ENCODE peak calls at places on chromosomes 13 and 19, in six cellular contexts. T is right cardiac atrium; S is heart right ventricle; M is CD8-positive, alpha-beta memory T cell; K is kidney epithelial cell; L is lung. X is an unnamed sample. For H3K27me3, the result is how much of the 10 kb centered on the place peaks cover.

GRCh38 chr13:47117268-47117667 is 220.4 kb upstream of the HTR2A start:
- DNase-seq in M (no peak), S (no peak), L (no peak), T (no peak), K (peak), X (no peak)

GRCh38 chr13:24068472-24068871 is 92.0 kb upstream of the SPATA13 start:
- DNase-seq in L (no peak), T (no peak), S (no peak), M (no peak), K (no peak), X (no peak)

GRCh38 chr19:24029941-24030636 is 56.9 kb upstream of the ZNF254 start:
- DNase-seq in S (no peak), M (no peak), L (no peak), K (no peak), T (no peak), X (peak)

GRCh38 chr13:24723206-24723605 is 40.8 kb upstream of the RNF17 start:
- DNase-seq in L (no peak), T (no peak), K (no peak), M (no peak), S (no peak), X (no peak)

GRCh38 chr19:54492568-54492967 is 10.1 kb upstream of the LAIR2 start:
- DNase-seq in S (no peak), K (no peak), T (no peak), L (no peak), M (no peak), X (no peak)

GRCh38 chr13:77544365-77544764 is 8.9 kb downstream of the SCEL start:
- DNase-seq in T (peak), K (no peak), M (no peak), S (peak), L (peak), X (no peak)

GRCh38 chr13:95298971-95299627 is 2.2 kb downstream of the ABCC4 start:
- DNase-seq in S (no peak), K (peak), T (no peak), L (no peak), M (no peak), X (no peak)

GRCh38 chr13:107185889-107186288 is 618.0 kb upstream of the ARGLU1 start:
- DNase-seq in L (no peak), K (peak), M (no peak), S (no peak), T (no peak), X (no peak)

GRCh38 chr19:17244618-17245534 is 843 bp downstream of the NR2F6 start:
- DNase-seq in M (no peak), L (no peak), K (no peak), T (peak), S (peak), X (peak)

GRCh38 chr19:4233282-4233853 is 4.0 kb downstream of the EBI3 start:
- DNase-seq in L (peak), T (peak), M (peak), S (peak), K (no peak), X (peak)

GRCh38 chr13:80923907-80924306 is 583.0 kb upstream of the SPRY2 start:
- DNase-seq in L (no peak), T (no peak), M (no peak), S (no peak), K (no peak), X (no peak)

GRCh38 chr13:74280795-74281490 is 146.7 kb upstream of the KLF12 start:
- DNase-seq in S (no peak), K (no peak), M (no peak), T (no peak), L (no peak), X (no peak)

GRCh38 chr13:98570929-98571372 is 6.0 kb downstream of the STK24 start:
- DNase-seq in S (no peak), T (no peak), M (peak), K (peak), L (peak), X (no peak)

GRCh38 chr19:29620931-29621351 is 14.9 kb downstream of the POP4 start:
- DNase-seq in K (no peak), M (peak), S (no peak), T (no peak), L (no peak), X (peak)

GRCh38 chr13:44068169-44068568 is 188.5 kb downstream of the LACC1 start:
- DNase-seq in M (no peak), T (no peak), K (no peak), S (no peak), L (no peak), X (no peak)

GRCh38 chr19:36103842-36104552 is 6.9 kb upstream of the OVOL3 start:
- DNase-seq in T (no peak), S (no peak), L (no peak), M (no peak), K (no peak), X (no peak)

GRCh38 chr13:64928704-64929499 is 2301.2 kb downstream of the PCDH9 start:
- DNase-seq in M (no peak), L (no peak), S (no peak), K (peak), T (no peak), X (no peak)

GRCh38 chr13:113742000-113742441 is 17.0 kb upstream of the TMEM255B start:
- DNase-seq in M (peak), T (peak), L (peak), S (no peak), K (peak), X (peak)

GRCh38 chr13:31334994-31335549 is 135.3 kb downstream of the B3GLCT start:
- DNase-seq in T (no peak), K (no peak), L (no peak), S (no peak), M (no peak), X (no peak)

GRCh38 chr13:101985321-101985720 is 416.5 kb downstream of the FGF14 start:
- DNase-seq in K (no peak), L (no peak), S (no peak), M (no peak), T (no peak), X (no peak)

GRCh38 chr13:20489185-20489820 is 36.4 kb downstream of the CRYL1 start:
- DNase-seq in S (no peak), L (no peak), K (no peak), M (no peak), T (no peak), X (no peak)

GRCh38 chr13:25217023-25217909 is 45.2 kb upstream of the AMER2 start:
- DNase-seq in S (no peak), K (peak), M (no peak), L (no peak), T (no peak), X (no peak)

GRCh38 chr13:33115274-33115673 is 99.1 kb downstream of the KL start:
- DNase-seq in L (no peak), M (no peak), T (no peak), K (no peak), S (no peak), X (no peak)

DNA sequence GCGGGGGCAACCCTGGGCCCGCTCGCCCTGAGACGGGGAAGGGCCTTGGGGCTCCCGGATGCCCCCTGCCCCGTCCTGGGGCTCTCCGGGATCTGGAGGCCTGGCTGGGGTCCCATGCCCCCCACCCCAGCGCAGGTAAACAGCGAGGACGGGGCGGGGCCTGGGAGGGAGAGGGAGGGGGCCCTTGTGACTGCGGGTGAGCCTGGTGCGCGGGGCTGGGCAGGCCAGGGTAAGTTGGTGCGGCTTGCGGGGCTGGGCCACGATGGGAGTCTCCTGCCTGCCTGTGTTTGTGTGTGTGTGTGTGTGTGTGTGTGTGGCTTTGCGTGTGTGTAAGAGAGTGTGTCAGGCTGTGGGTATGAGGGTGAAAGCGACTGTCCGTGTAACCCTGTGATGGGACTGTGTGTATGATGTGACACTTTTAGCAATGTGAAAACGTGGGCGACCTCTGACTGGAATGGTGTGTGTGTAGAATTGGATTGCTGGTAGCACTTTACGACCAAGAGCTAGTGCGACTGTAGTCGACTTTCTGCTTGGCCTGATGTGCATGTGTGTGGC is 426 bp downstream of the KLC3 start:
- DNase-seq in M (no peak), K (no peak), S (no peak), T (no peak), L (no peak), X (no peak)
- H3K27me3 ChIP-seq in M (under half), K (under half), S (under half), T (under half), L (under half), X (under half)

GRCh38 chr19:32890326-32890725 is 20.8 kb upstream of the SLC7A9 start:
- DNase-seq in L (no peak), K (no peak), S (no peak), T (no peak), M (no peak), X (no peak)
- H3K27me3 ChIP-seq in L (under half), K (under half), S (under half), T (under half), M (under half), X (under half)

GRCh38 chr13:41461527-41462124 is 4.3 kb downstream of the RGCC start:
- DNase-seq in K (no peak), M (no peak), L (no peak), S (no peak), T (no peak), X (no peak)

GRCh38 chr13:41459754-41460111 is 2.4 kb downstream of the RGCC start:
- DNase-seq in S (no peak), K (no peak), M (no peak), T (no peak), L (no peak), X (no peak)

GRCh38 chr13:41458939-41459753 is 1.8 kb downstream of the RGCC start:
- DNase-seq in S (peak), L (peak), K (no peak), M (peak), T (no peak), X (peak)

GRCh38 chr13:41462427-41462826 is 5.1 kb downstream of the RGCC start:
- DNase-seq in K (no peak), S (no peak), T (no peak), L (no peak), M (no peak), X (no peak)

DNA sequence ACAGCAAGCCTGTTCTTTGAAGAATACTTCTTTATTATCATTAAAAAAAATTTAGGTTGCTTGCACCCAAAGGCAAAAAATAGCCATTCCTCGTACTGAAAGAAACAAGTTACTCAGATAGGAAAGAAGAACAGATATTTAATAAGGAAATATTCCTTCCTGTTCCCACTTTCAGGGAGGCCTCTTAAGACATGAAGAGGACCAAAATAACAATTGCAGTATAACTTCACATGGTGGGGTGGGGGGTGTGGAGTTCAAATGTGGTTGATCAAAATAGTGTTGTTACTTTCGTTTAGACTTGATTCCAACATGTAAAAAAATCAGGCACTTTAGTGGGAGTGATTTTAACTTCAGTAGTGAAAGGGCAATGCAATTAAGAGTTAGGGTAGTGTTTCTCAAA is 3.6 kb downstream of the RGCC start:
- DNase-seq in S (no peak), M (no peak), K (no peak), T (no peak), L (no peak), X (no peak)
- H3K27me3 ChIP-seq in S (under half), M (under half), K (under half), T (under half), L (under half), X (under half)

GRCh38 chr19:47469419-47469700 is 2.3 kb downstream of the SLC8A2 start:
- DNase-seq in S (no peak), T (no peak), L (no peak), K (no peak), M (no peak), X (no peak)

GRCh38 chr19:47465957-47466356 is 5.7 kb downstream of the SLC8A2 start:
- DNase-seq in K (no peak), S (no peak), T (no peak), L (no peak), M (no peak), X (no peak)

GRCh38 chr19:47469719-47470118 is 2.0 kb downstream of the SLC8A2 start:
- DNase-seq in M (no peak), L (no peak), T (no peak), S (no peak), K (no peak), X (no peak)

GRCh38 chr19:47470447-47471195 is 1.1 kb downstream of the SLC8A2 start:
- DNase-seq in K (no peak), M (no peak), T (no peak), S (no peak), L (no peak), X (no peak)

GRCh38 chr19:47467914-47468313 is 3.8 kb downstream of the SLC8A2 start:
- DNase-seq in T (no peak), M (no peak), K (no peak), L (no peak), S (no peak), X (no peak)
- H3K27me3 ChIP-seq in T (under half), M (under half), K (half or more), L (under half), S (under half), X (half or more)

DNA sequence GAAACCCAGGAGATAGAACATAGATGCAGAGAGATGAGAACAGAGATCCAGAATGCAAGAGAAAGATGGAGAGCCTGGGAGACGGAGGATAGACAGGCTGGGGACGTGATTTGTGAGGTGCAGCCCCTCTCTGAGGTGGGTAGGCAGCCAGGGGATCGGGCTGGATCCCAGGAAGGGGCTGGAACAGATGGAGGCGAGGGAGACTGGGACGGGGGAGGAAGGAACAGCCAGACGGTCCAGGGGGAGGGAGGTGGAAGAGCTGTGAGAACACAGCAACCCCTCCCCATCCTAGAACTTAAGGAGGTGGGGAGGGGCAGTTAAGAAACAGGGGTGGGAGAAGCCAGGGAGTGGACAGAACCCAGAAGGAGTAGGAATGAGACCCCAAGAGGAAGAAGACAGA is 3.1 kb downstream of the SLC17A7 start:
- DNase-seq in L (no peak), S (no peak), M (no peak), T (no peak), K (no peak), X (no peak)
- H3K27me3 ChIP-seq in L (under half), S (half or more), M (half or more), T (under half), K (half or more), X (half or more)

DNA sequence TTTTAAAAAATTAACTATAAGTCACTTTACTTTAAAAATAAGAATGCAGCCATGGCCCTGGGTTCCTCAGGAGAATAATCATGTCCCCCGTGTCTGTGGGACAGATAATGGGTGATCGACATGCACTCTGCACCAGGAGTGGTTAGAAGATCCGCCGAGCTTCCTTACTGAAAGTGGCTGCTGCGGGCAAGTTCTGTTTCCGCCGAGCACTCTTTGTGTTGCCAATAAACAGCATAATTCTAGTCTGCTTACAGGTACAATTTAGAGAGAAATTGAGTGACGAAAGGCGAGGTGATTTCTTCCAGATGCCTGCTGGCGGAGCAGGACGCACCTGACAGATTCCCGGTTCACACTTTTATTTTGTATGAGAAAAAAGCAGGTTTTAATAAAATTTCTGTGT is 139.0 kb downstream of the SOX1 start:
- DNase-seq in L (no peak), T (no peak), S (no peak), K (no peak), M (no peak), X (no peak)
- H3K27me3 ChIP-seq in L (under half), T (under half), S (half or more), K (under half), M (under half), X (under half)